ENCODE peak calls at places on chromosomes 11 and 22, in six cellular contexts. O is cardiac muscle cell, N is uterus, Q is right atrium auricular region, P is OCI-LY7, B is tibial nerve. T is an unnamed sample.

GRCh38 chr11:8531312-8531711 is 62.7 kb downstream of the STK33 start:
- DNase-seq in O (peak; percentile 2), N (no peak), Q (no peak), P (no peak), B (no peak), T (no peak)

GRCh38 chr11:101563166-101563565 is 20.6 kb downstream of the TRPC6 start:
- DNase-seq in O (no peak), N (no peak), Q (no peak), P (no peak), B (no peak), T (no peak)

GRCh38 chr22:45903355-45904149 is 73.4 kb downstream of the WNT7B start:
- DNase-seq in O (peak; percentile 76), N (no peak), Q (no peak), P (no peak), B (no peak), T (peak; percentile 28)

GRCh38 chr11:92843455-92843854 is 126.0 kb upstream of the MTNR1B start:
- DNase-seq in O (no peak), N (no peak), Q (no peak), P (no peak), B (no peak), T (no peak)

GRCh38 chr22:36201630-36202312 is at the start of gene APOL4:
- DNase-seq in O (peak; percentile 84), N (peak; percentile 84), Q (peak; percentile 74), P (no peak), B (peak; percentile 69), T (peak; percentile 15)

GRCh38 chr11:32255876-32256275 is 165.0 kb downstream of the RCN1 start:
- DNase-seq in O (no peak), N (no peak), Q (no peak), P (no peak), B (no peak), T (no peak)

GRCh38 chr11:38315151-38315550 is 1717.1 kb upstream of the RAG2 start:
- DNase-seq in O (no peak), N (no peak), Q (no peak), P (no peak), B (no peak), T (no peak)

GRCh38 chr22:37201066-37201820 is 11.0 kb downstream of the SSTR3 start:
- DNase-seq in O (no peak), N (no peak), Q (no peak), P (no peak), B (no peak), T (no peak)

GRCh38 chr11:83971063-83971462 is 684.9 kb upstream of the CCDC90B start:
- DNase-seq in O (peak; percentile 1), N (no peak), Q (no peak), P (no peak), B (no peak), T (no peak)

GRCh38 chr11:57248780-57249383 is 11.8 kb upstream of the APLNR start:
- DNase-seq in O (peak; percentile 83), N (peak; percentile 63), Q (peak; percentile 84), P (peak; percentile 49), B (peak; percentile 29), T (peak; percentile 5)

GRCh38 chr11:79486239-79486984 is 45.6 kb upstream of the TENM4 start:
- DNase-seq in O (no peak), N (no peak), Q (no peak), P (no peak), B (no peak), T (no peak)

GRCh38 chr11:130160460-130161090 is 993 bp downstream of the ST14 start:
- DNase-seq in O (no peak), N (no peak), Q (no peak), P (peak; percentile 54), B (no peak), T (no peak)

GRCh38 chr22:30876925-30877553 is 91.5 kb downstream of the MORC2 start:
- DNase-seq in O (peak; percentile 92), N (peak; percentile 30), Q (no peak), P (no peak), B (no peak), T (no peak)

GRCh38 chr11:96486890-96487633 is 97.2 kb downstream of the JRKL start:
- DNase-seq in O (peak; percentile 30), N (no peak), Q (no peak), P (no peak), B (no peak), T (no peak)

GRCh38 chr11:86553322-86553721 is 119.1 kb downstream of the ME3 start:
- DNase-seq in O (no peak), N (no peak), Q (no peak), P (no peak), B (no peak), T (no peak)

GRCh38 chr11:78651923-78652602 is 77.4 kb upstream of the NARS2 start:
- DNase-seq in O (no peak), N (no peak), Q (peak; percentile 48), P (no peak), B (no peak), T (no peak)

GRCh38 chr11:123086315-123086714 is 24.4 kb upstream of the HSPA8 start:
- DNase-seq in O (no peak), N (no peak), Q (no peak), P (no peak), B (no peak), T (no peak)

GRCh38 chr11:36510567-36511020 is 522 bp upstream of the TRAF6 start:
- DNase-seq in O (peak; percentile 28), N (no peak), Q (no peak), P (no peak), B (no peak), T (no peak)

GRCh38 chr22:26592368-26593015 is 2.6 kb upstream of the TPST2 start:
- DNase-seq in O (no peak), N (no peak), Q (no peak), P (peak; percentile 80), B (no peak), T (no peak)
- H3K4me1 ChIP-seq in O (no peaks in the 10 kb centered on the region), N (peaks cover 6% of the 10 kb centered on the region), Q (peaks cover 21% of the 10 kb centered on the region), P (peaks cover 38% of the 10 kb centered on the region), B (peaks cover 15% of the 10 kb centered on the region), T (peaks cover 17% of the 10 kb centered on the region)

GRCh38 chr11:93921695-93922468 is 71.5 kb upstream of the VSTM5 start:
- DNase-seq in O (peak; percentile 81), N (no peak), Q (no peak), P (peak; percentile 30), B (no peak), T (no peak)
- TF ChIP-seq CTCF in O (peak; percentile 84), N (no peak), Q (peak; percentile 56), P (peak; percentile 72), B (no peak), T (no peak)

DNA sequence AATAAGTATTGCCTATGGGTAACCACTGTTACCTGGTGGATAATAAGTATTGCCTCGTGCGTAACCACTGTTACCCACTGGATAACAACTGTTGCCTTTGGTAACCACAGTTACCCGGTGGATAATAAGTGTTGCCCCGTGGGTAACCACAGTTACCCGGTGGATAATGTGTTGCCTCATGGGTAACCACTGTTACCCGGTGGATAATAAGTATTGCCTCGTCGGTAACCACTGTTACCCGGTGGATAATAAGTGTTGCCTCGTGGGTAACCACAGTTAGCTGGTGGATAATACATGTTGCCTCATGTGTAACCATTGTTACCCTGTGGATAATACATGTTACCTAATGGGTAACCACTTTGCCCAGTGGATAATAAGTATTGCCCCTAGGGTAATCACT is 9.8 kb upstream of the NXPE4 start:
- DNase-seq in O (no peak), N (no peak), Q (no peak), P (no peak), B (no peak), T (no peak)
- H3K9me3 ChIP-seq in O (peaks cover 3% of the 10 kb centered on the region), N (no peaks in the 10 kb centered on the region), Q (no peaks in the 10 kb centered on the region), P (peaks cover 42% of the 10 kb centered on the region), B (peaks cover 41% of the 10 kb centered on the region), T (no peaks in the 10 kb centered on the region)

DNA sequence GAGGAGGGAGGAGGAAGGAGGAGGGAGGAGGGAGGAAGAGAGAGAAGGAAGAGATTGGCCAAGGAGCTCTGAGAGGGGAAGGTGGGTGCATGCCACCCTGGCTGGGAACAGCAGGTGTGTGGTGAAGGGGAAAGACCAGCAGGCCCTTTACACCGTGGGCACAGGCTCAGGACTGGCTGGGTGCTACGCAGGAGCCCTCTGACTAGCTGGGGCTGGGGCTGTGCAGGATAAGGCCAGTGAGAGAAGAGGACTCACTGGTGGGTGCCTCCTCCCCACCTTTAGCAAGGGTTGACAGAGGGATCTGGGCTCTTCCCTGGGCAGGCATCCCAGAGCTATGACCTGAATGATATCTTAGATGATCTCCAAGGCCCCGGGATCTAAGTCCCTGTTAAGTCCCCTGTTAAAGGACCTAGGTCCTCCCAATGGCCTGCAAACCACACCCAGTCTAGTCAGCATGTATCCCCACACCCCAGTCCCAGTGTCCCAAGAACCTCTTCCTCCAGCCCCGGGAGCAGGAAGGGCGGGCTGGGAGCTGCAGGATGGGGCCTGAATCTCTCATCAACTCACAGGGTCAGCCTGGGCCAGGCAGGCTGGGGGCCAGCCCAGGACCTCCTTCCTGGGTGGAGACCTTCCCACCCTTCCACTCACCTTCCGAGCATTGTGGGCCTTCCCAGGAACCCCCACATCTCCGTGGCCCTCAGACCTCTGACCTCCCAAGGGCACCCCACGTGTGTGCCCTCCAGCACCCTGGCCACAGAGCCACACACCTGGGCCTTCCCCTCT is 55.4 kb downstream of the CDKN1C start:
- DNase-seq in O (no peak), N (no peak), Q (no peak), P (no peak), B (no peak), T (no peak)
- H3K4me1 ChIP-seq in O (peaks cover 6% of the 10 kb centered on the region), N (peaks cover 5% of the 10 kb centered on the region), Q (peaks cover 38% of the 10 kb centered on the region), P (no peaks in the 10 kb centered on the region), B (peaks cover 17% of the 10 kb centered on the region), T (peaks cover 12% of the 10 kb centered on the region)

GRCh38 chr11:44727373-44728084 is 767 bp downstream of the TSPAN18 start:
- DNase-seq in O (peak; percentile 84), N (peak; percentile 86), Q (peak; percentile 83), P (peak; percentile 59), B (peak; percentile 62), T (peak; percentile 30)
- TF ChIP-seq CTCF in O (peak; percentile 85), N (peak; percentile 96), Q (peak; percentile 97), P (peak; percentile 86), B (peak; percentile 96), T (peak; percentile 97)

GRCh38 chr11:71186861-71187260 is 65.5 kb downstream of the SHANK2 start:
- DNase-seq in O (no peak), N (no peak), Q (no peak), P (no peak), B (no peak), T (no peak)
- H3K9me3 ChIP-seq in O (no peaks in the 10 kb centered on the region), N (no peaks in the 10 kb centered on the region), Q (no peaks in the 10 kb centered on the region), P (no peaks in the 10 kb centered on the region), B (peaks cover 9% of the 10 kb centered on the region), T (no peaks in the 10 kb centered on the region)

GRCh38 chr11:47508595-47509555 is 44.1 kb downstream of the CELF1 start:
- DNase-seq in O (no peak), N (no peak), Q (no peak), P (no peak), B (no peak), T (no peak)
- H3K4me1 ChIP-seq in O (peaks cover 25% of the 10 kb centered on the region), N (peaks cover 12% of the 10 kb centered on the region), Q (peaks cover 41% of the 10 kb centered on the region), P (peaks cover 18% of the 10 kb centered on the region), B (peaks cover 40% of the 10 kb centered on the region), T (peaks cover 51% of the 10 kb centered on the region)

DNA sequence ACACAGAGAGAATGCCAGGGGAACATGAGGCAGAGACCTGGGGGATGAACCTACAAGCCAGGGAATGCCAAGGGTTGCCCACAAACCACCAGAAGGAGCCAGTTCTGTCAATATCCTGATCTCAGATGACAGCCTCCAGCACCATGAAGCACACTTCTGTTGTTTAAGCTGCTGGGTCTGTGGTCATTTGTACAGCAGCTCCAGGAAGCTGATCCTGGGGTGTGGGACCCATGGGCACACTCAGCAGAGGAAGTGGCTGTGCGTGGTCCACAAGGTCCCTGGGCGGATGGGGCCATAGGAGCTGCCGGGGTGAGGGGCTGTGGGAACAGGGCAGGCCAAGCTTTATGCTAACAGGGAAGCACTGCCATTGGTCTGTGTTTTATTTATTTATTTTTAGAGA is 12.1 kb downstream of the PPM1F start:
- DNase-seq in O (no peak), N (no peak), Q (no peak), P (no peak), B (no peak), T (no peak)
- TF ChIP-seq CTCF in O (no peak), N (no peak), Q (no peak), P (no peak), B (no peak), T (no peak)

GRCh38 chr22:39491696-39492095 is 10.4 kb upstream of the MIEF1 start:
- DNase-seq in O (no peak), N (no peak), Q (no peak), P (no peak), B (no peak), T (no peak)
- H3K9me3 ChIP-seq in O (no peaks in the 10 kb centered on the region), N (no peaks in the 10 kb centered on the region), Q (no peaks in the 10 kb centered on the region), P (no peaks in the 10 kb centered on the region), B (no peaks in the 10 kb centered on the region), T (no peaks in the 10 kb centered on the region)